ENCODE peak calls at places on chromosomes 11 and 22, in five cellular contexts. K, D, E, L and N are unnamed samples.

GRCh38 chr11:96279018-96279417 is 64.0 kb downstream of the MAML2 start:
- DNase-seq in L (no peak), E (no peak), K (no peak), D (no peak), N (no peak)

GRCh38 chr22:38461057-38461413 is 6.0 kb upstream of the KCNJ4 start:
- DNase-seq in L (no peak), E (no peak), D (no peak), K (no peak), N (no peak)

GRCh38 chr11:79276900-79277299 is 163.9 kb downstream of the TENM4 start:
- DNase-seq in L (no peak), K (no peak), D (no peak), E (no peak), N (no peak)

GRCh38 chr11:111941963-111942362 is 4.8 kb downstream of the DIXDC1 start:
- DNase-seq in K (no peak), D (no peak), L (no peak), E (no peak), N (peak)

GRCh38 chr11:134537941-134538340 is 125.9 kb upstream of the B3GAT1 start:
- DNase-seq in L (no peak), E (no peak), K (peak), D (no peak), N (no peak)

GRCh38 chr22:36141481-36141880 is 19.1 kb downstream of the APOL3 start:
- DNase-seq in K (no peak), L (no peak), E (no peak), D (no peak), N (no peak)

GRCh38 chr11:110762596-110762995 is 50.4 kb upstream of the ARHGAP20 start:
- DNase-seq in E (no peak), D (no peak), L (no peak), K (no peak), N (no peak)

GRCh38 chr11:75445315-75445953 is 12.4 kb upstream of the KLHL35 start:
- DNase-seq in E (peak), D (peak), L (peak), K (peak), N (peak)

GRCh38 chr22:46609724-46610161 is 10.4 kb upstream of the GRAMD4 start:
- DNase-seq in L (no peak), K (no peak), E (no peak), D (no peak), N (no peak)

GRCh38 chr11:110422306-110422924 is 7.3 kb upstream of the FDX1 start:
- DNase-seq in E (no peak), L (no peak), K (no peak), D (no peak), N (no peak)

GRCh38 chr11:14813506-14813905 is 78.5 kb downstream of the CYP2R1 start:
- DNase-seq in K (no peak), E (no peak), L (no peak), D (no peak), N (no peak)

GRCh38 chr22:24975125-24975640 is 22.7 kb downstream of the KIAA1671 start:
- DNase-seq in E (no peak), D (no peak), L (no peak), K (no peak), N (no peak)

GRCh38 chr11:63667993-63668392 is 3.2 kb downstream of the ATL3 start:
- DNase-seq in L (no peak), K (no peak), E (no peak), D (peak), N (peak)

GRCh38 chr11:3609416-3610265 is 32.2 kb downstream of the ART5 start:
- DNase-seq in D (no peak), K (no peak), L (peak), E (no peak), N (peak)

GRCh38 chr11:112525844-112526590 is 265.4 kb upstream of the PLET1 start:
- DNase-seq in D (no peak), E (no peak), K (no peak), L (no peak), N (no peak)

GRCh38 chr11:95055273-95055897 is 6.2 kb downstream of the KDM4F start:
- DNase-seq in L (no peak), D (no peak), K (no peak), E (no peak), N (no peak)

GRCh38 chr11:2378527-2379210 is 1.6 kb downstream of the CD81 start:
- DNase-seq in D (peak), L (no peak), E (peak), K (peak), N (no peak)

GRCh38 chr11:45182902-45183301 is 36.5 kb downstream of the PRDM11 start:
- DNase-seq in L (no peak), E (no peak), K (peak), D (no peak), N (no peak)

GRCh38 chr22:35661377-35661937 is 13.2 kb downstream of the APOL6 start:
- DNase-seq in L (no peak), E (no peak), K (no peak), D (peak), N (no peak)

GRCh38 chr22:17403906-17404305 is 34.6 kb downstream of the CECR2 start:
- DNase-seq in D (no peak), E (no peak), L (no peak), K (no peak), N (no peak)

GRCh38 chr11:57515332-57516060 is at the start of gene SLC43A1:
- DNase-seq in E (peak), K (peak), L (peak), D (peak), N (peak)

GRCh38 chr11:13983081-13983751 is 20.7 kb downstream of the SPON1 start:
- DNase-seq in D (peak), L (peak), E (no peak), K (peak), N (no peak)

GRCh38 chr11:70544774-70545625 is 146.7 kb downstream of the CTTN start:
- DNase-seq in D (peak), E (no peak), K (no peak), L (no peak), N (no peak)
- H3K27ac ChIP-seq in D (no peak), E (no peak), K (no peak), L (no peak), N (no peak)

DNA sequence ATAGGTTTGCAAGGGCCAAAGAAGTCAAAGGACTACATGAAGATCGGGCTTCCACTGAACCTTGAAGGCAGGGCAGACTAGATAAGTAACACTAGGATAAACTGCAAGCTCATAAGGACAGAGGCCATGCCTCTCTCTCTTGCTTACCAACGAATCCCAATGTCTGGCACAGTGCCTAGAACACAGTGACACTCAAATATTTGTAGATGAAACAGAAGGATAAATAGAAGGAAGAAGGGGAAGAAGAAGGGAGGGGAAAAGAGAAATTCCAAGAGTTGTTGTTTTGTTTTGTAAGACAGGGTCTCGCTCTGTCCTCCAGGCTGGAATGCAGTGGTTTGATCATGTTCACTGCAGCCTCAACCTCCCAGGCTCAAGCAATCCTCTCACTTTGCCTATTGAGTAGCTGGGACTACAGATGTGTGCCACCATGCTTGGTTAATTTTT is 26.9 kb downstream of the SIK3 start:
- DNase-seq in E (no peak), L (peak), K (peak), D (peak), N (no peak)
- TF ChIP-seq CTCF in E (no peak), L (no peak), K (no peak), D (no peak), N (no peak)

GRCh38 chr22:49233507-49234100 is 594.1 kb downstream of the BRD1 start:
- DNase-seq in E (no peak), L (no peak), D (no peak), K (no peak), N (no peak)
- H3K27ac ChIP-seq in E (no peak), L (no peak), D (no peak), K (no peak), N (no peak)

DNA sequence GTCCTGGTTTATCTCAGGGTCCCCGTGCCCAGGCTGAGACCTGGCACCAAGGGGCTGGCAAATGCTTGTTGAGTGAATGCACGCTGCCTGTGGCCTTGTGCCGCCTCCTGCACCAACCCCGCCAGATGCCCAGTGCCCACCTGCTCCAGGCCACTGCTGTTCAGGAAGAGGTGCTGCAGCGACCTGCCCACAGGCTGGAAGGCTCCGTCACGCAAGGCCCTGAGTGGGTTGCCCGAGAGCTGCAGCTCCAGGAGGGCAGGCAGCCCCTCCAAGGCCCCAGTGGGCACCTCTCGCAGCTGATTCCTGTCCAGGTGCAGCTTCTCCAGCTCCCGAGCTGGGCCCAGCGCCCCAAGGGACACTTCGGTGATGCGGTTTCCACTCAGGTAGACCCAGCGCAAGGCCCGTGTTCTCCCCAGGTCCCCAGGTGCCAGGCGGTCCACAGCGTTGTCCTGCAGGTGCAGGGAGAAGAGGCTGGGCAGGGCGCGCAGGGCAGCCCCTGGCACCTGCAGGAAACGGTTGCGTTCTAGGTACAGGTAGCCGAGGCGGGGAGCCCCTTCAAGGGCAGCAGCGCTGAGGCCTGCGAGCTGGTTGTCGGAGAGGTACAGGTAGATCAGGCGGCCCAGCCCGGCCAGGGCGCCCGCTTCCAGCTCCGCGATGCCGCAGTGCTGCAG is 3.6 kb downstream of the CHADL start:
- DNase-seq in K (no peak), L (no peak), E (no peak), D (no peak), N (no peak)
- TF ChIP-seq CTCF in K (peak), L (no peak), E (no peak), D (no peak), N (no peak)

DNA sequence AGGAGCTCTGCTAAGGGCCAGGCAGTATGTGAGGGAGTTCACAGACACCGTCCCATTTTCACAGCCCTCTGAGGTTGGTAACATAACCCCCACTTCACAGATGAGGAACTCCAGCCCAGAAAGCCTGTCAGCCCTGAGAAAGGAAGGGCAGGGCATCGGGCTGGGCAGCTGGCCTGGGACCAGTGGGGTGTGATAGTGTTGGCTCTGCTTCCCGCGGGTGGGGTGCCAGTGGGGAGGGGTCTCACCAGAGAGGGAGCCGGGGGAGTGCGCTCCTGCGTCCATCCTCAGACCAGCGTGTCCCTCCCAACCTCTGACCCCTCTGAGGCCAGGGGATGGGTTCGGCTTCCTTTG is 2.3 kb downstream of the TAGLN start:
- DNase-seq in K (no peak), D (no peak), L (no peak), E (no peak), N (no peak)
- H3K27ac ChIP-seq in K (peak), D (peak), L (peak), E (peak), N (no peak)

GRCh38 chr11:7657306-7658025 is 15.8 kb downstream of the CYB5R2 start:
- DNase-seq in L (peak), K (peak), E (peak), D (peak), N (peak)

GRCh38 chr11:7655253-7656217 is 17.8 kb downstream of the CYB5R2 start:
- DNase-seq in E (no peak), D (no peak), K (no peak), L (no peak), N (no peak)

GRCh38 chr11:7651700-7652099 is 21.6 kb downstream of the CYB5R2 start:
- DNase-seq in D (no peak), L (no peak), K (no peak), E (no peak), N (no peak)

GRCh38 chr11:7654094-7654742 is 19.1 kb downstream of the CYB5R2 start:
- DNase-seq in L (no peak), E (no peak), D (no peak), K (no peak), N (no peak)

DNA sequence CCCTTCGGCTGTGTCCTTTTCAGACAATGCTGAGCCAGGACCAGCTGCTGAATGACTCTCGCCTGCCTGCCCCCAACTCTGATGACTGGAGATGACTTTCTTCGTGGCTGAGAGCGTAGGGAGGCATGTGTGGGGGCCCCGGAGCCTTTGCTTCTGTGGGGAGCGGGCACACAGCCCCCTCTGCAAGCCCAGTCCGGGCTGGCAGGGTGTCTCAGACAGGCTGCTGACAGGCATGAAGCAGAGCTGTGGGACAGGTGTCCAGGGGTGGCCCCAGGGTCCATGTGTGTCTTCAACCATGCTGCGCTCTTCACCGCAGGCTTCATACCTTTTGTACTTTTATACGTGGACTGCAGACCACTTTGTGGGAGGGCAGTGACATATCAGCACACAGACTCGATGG is 16.6 kb downstream of the CYB5R2 start:
- DNase-seq in L (no peak), D (no peak), E (no peak), K (no peak), N (no peak)
- TF ChIP-seq CTCF in L (no peak), D (no peak), E (no peak), K (no peak), N (no peak)